ENCODE peak calls at places on chromosomes 16 and 17, in nine cellular contexts. B is H9, V is ascending aorta, X is endodermal cell, Z is foreskin keratinocyte, A is cardiac muscle cell, L is thoracic aorta, P is stomach, C is sigmoid colon. F is an unnamed sample. For H3K4me1, the result is how much of the 10 kb centered on the place peaks cover.

GRCh38 chr17:57622886-57623433 is 122.1 kb downstream of the CCDC182 start:
- DNase-seq in B (no peak), V (no peak), X (no peak), Z (no peak), A (peak), L (no peak), P (no peak), C (no peak), F (no peak)

GRCh38 chr16:35431829-35432663 is 1972.6 kb downstream of the TP53TG3F start:
- DNase-seq in B (no peak), V (no peak), X (peak), Z (no peak), A (no peak), L (no peak), P (no peak), C (no peak), F (no peak)

GRCh38 chr17:82846061-82846691 is 6.4 kb upstream of the ZNF750 start:
- DNase-seq in B (no peak), V (no peak), X (peak), Z (no peak), A (no peak), L (no peak), P (no peak), C (peak), F (no peak)

GRCh38 chr16:65546353-65546791 is 424.5 kb upstream of the CDH11 start:
- DNase-seq in B (no peak), V (no peak), X (no peak), Z (no peak), A (peak), L (no peak), P (no peak), C (no peak), F (no peak)

GRCh38 chr17:68353121-68353521 is 61.8 kb downstream of the ARSG start:
- DNase-seq in B (no peak), V (no peak), X (no peak), Z (no peak), A (no peak), L (no peak), P (no peak), C (no peak), F (peak)

GRCh38 chr16:15686287-15686686 is 36.2 kb downstream of the NDE1 start:
- DNase-seq in B (no peak), V (no peak), X (no peak), Z (no peak), A (no peak), L (no peak), P (no peak), C (no peak), F (no peak)

GRCh38 chr17:80832888-80833583 is 158.6 kb upstream of the CHMP6 start:
- DNase-seq in B (peak), V (peak), X (peak), Z (peak), A (peak), L (peak), P (peak), C (peak), F (peak)

GRCh38 chr17:199806-200603 is 18.6 kb upstream of the DOC2B start:
- DNase-seq in B (no peak), V (no peak), X (peak), Z (no peak), A (no peak), L (no peak), P (no peak), C (peak), F (no peak)

GRCh38 chr16:49278567-49278827 is 3.1 kb downstream of the CBLN1 start:
- DNase-seq in B (no peak), V (no peak), X (no peak), Z (no peak), A (no peak), L (no peak), P (no peak), C (no peak), F (no peak)

GRCh38 chr17:61200349-61200735 is 199.3 kb upstream of the TBX2 start:
- DNase-seq in B (no peak), V (no peak), X (no peak), Z (no peak), A (no peak), L (no peak), P (no peak), C (no peak), F (no peak)

GRCh38 chr17:4548721-4549531 is 6.3 kb downstream of the MYBBP1A start:
- DNase-seq in B (no peak), V (no peak), X (peak), Z (peak), A (no peak), L (no peak), P (no peak), C (peak), F (no peak)

GRCh38 chr17:57242148-57242547 is 14.2 kb upstream of the MSI2 start:
- DNase-seq in B (no peak), V (no peak), X (no peak), Z (no peak), A (peak), L (no peak), P (no peak), C (no peak), F (no peak)

GRCh38 chr16:8859913-8860881 is 8.6 kb downstream of the CARHSP1 start:
- DNase-seq in B (no peak), V (no peak), X (no peak), Z (no peak), A (no peak), L (no peak), P (peak), C (peak), F (no peak)

GRCh38 chr16:77169650-77170236 is 21.2 kb upstream of the MON1B start:
- DNase-seq in B (peak), V (no peak), X (peak), Z (no peak), A (peak), L (no peak), P (peak), C (no peak), F (peak)

GRCh38 chr17:4872786-4873185 is 26.6 kb upstream of the C17orf107 start:
- DNase-seq in B (no peak), V (no peak), X (no peak), Z (no peak), A (no peak), L (no peak), P (no peak), C (no peak), F (no peak)

GRCh38 chr17:81731271-81731670 is 19.2 kb downstream of the SLC25A10 start:
- DNase-seq in B (no peak), V (no peak), X (no peak), Z (no peak), A (no peak), L (no peak), P (no peak), C (no peak), F (no peak)

GRCh38 chr16:88303890-88304819 is 78.6 kb upstream of the ZNF469 start:
- DNase-seq in B (no peak), V (no peak), X (no peak), Z (peak), A (peak), L (no peak), P (no peak), C (peak), F (no peak)

GRCh38 chr17:78722101-78722761 is 59.8 kb downstream of the CYTH1 start:
- DNase-seq in B (no peak), V (no peak), X (peak), Z (no peak), A (no peak), L (no peak), P (no peak), C (peak), F (no peak)
- H3K4me1 ChIP-seq in B (under half), V (under half), X (under half), Z (under half), A (under half), L (under half), P (half or more), C (half or more), F (half or more)

GRCh38 chr17:31877911-31878702 is 19.1 kb upstream of the COPRS start:
- DNase-seq in B (no peak), V (no peak), X (no peak), Z (no peak), A (no peak), L (no peak), P (no peak), C (no peak), F (no peak)

GRCh38 chr17:31869797-31870568 is 10.9 kb upstream of the COPRS start:
- DNase-seq in B (no peak), V (no peak), X (no peak), Z (no peak), A (no peak), L (no peak), P (no peak), C (no peak), F (no peak)

GRCh38 chr17:31878703-31879073 is 19.6 kb upstream of the COPRS start:
- DNase-seq in B (no peak), V (no peak), X (no peak), Z (no peak), A (no peak), L (no peak), P (no peak), C (no peak), F (no peak)

GRCh38 chr17:31877341-31877740 is 18.3 kb upstream of the COPRS start:
- DNase-seq in B (no peak), V (peak), X (no peak), Z (no peak), A (no peak), L (no peak), P (no peak), C (no peak), F (no peak)

DNA sequence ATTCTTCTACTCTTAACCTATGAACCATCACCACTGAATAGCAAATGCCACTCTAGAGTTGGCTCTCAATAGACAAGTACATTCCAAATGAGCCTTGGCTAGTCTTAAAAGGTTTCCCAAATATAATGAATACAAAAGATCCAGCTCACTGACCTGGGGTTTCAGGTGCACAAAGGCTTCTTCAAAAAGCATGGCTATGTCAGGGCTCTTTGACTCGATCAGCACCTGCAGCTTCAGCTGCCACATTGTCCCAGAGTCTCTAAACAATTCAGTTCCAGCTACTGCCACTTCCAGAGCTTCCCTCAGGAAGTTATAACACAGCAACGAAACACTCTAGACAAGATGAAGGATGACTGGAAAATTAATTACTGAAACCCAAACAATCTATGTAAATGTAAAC is 16.0 kb upstream of the COPRS start:
- DNase-seq in B (no peak), V (no peak), X (no peak), Z (no peak), A (no peak), L (no peak), P (no peak), C (no peak), F (no peak)
- H3K4me1 ChIP-seq in B (under half), V (under half), X (under half), Z (under half), A (under half), L (under half), P (under half), C (under half), F (under half)

GRCh38 chr16:10122546-10122945 is 59.7 kb downstream of the GRIN2A start:
- DNase-seq in B (no peak), V (no peak), X (peak), Z (no peak), A (peak), L (no peak), P (no peak), C (no peak), F (no peak)
- H3K4me1 ChIP-seq in B (under half), V (under half), X (under half), Z (under half), A (under half), L (half or more), P (under half), C (under half), F (under half)

GRCh38 chr16:85825326-85825725 is 25.8 kb downstream of the COX4I1 start:
- DNase-seq in B (peak), V (no peak), X (peak), Z (no peak), A (no peak), L (no peak), P (no peak), C (no peak), F (no peak)
- H3K4me1 ChIP-seq in B (under half), V (under half), X (under half), Z (under half), A (under half), L (under half), P (under half), C (under half), F (under half)

DNA sequence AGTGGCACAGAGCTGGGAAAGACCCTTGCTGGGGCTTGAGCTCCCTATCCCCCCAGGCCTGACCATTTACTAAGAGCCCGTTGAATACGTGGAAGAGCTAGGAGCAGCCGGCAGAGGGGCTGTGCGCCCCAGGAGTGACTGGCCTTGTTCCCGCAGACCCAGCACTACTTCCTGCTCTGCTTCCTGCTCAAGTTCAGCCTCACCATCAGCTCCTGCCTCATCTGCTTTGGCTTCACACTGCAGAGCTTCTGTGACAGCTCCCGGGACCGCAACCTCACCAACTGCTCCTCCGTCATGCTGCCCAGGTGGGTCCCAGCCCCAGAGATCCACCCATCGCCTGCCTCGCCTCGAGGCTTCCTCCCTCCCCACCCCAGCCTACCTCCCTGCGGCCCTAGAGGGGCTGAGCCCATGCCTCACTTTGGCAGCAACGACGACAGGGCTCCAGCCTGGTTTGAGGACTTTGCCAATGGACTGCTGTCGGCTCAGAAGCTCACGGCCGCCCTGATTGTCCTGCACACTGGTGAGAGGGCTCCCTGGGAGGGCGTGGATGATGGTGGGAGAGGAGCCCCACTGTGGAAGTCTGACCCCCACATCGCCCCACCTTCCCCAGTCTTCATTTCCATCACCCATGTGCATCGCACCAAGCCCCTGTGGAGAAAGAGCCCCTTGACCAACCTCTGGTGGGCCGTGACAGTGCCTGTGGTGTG is 17.2 kb downstream of the CASKIN2 start:
- DNase-seq in B (no peak), V (no peak), X (no peak), Z (no peak), A (no peak), L (no peak), P (no peak), C (no peak), F (no peak)
- H3K4me1 ChIP-seq in B (under half), V (under half), X (under half), Z (under half), A (under half), L (under half), P (under half), C (under half), F (under half)

DNA sequence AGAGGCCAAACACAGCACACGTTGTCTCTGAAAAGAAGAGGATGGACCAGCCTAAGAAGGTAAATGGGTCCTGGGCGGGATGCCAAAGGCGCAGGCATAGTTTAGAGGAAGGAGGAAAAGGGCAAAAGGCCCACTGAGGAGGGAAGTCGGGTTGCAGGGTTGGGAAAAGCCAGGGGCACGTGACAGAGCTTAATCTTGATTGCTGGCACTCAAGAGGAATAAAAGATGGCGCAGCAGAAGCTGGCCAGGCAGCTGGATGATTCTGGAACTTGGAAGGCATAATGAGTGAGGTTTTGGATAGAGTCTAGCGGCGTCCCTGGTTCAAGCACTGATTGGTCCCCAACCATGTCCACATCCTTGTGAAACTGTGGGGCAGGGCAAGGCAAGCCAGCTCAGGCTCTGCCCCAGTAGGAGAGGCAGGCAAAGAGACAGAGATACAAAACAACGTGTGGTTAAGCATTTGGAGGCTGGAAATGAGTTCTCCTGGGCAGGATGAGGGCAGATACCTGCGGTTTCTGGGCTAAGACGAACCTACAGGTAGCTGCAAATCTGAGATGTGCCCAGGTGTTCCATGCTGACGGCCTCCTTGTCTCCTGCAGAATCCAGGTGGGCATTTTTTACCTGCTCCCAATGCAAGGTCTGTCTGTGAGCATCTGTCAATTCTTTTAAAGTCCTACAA is 52.7 kb upstream of the CIBAR2 start:
- DNase-seq in B (no peak), V (no peak), X (no peak), Z (peak), A (no peak), L (no peak), P (no peak), C (no peak), F (no peak)
- H3K4me1 ChIP-seq in B (under half), V (under half), X (under half), Z (under half), A (under half), L (half or more), P (half or more), C (half or more), F (under half)

DNA sequence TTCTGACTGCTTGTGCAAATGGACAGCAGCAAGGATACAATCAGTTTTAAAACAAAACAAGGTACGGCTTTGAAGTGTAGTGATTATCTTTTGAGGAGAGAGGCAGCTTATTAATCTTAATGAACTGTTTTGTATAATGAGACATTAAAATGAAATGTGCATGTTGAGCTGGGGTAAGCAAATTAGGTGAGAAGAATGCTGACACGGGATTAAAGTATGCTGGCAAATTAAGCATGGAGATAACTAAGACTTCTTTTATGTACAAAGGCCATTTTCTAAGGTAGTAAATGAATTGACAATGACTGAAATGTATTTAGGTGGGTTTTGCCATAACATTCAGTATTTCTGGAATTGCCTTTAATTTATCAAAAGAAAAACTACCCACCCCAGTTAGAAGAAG is 18.7 kb downstream of the DNAJC7 start:
- DNase-seq in B (no peak), V (no peak), X (no peak), Z (no peak), A (no peak), L (no peak), P (no peak), C (no peak), F (no peak)
- H3K4me1 ChIP-seq in B (under half), V (under half), X (under half), Z (under half), A (under half), L (under half), P (under half), C (under half), F (under half)

F was measured in CD4-positive, alpha-beta memory T cell.